ENCODE peak calls at places on chromosomes 1 and 21, in nine cellular contexts. One of them, this sample, is unnamed.

GRCh38 chr1:17004466-17005364 is 7.0 kb downstream of the ATP13A2 start:
- DNase-seq in fibroblast of lung: no peak
- DNase-seq in CD4-positive, CD25-positive, alpha-beta regulatory T cell: no peak
- DNase-seq in WERI-Rb-1: no peak
- DNase-seq in CD4-positive, alpha-beta memory T cell: no peak
- DNase-seq in BE2C: no peak
- DNase-seq in HL-60: no peak
- DNase-seq in hepatocyte: no peak
- DNase-seq in GM12865: no peak
- DNase-seq in this sample: no peak

GRCh38 chr1:81201779-81202178 is 599.0 kb upstream of the ADGRL2 start:
- DNase-seq in fibroblast of lung: no peak
- DNase-seq in CD4-positive, CD25-positive, alpha-beta regulatory T cell: no peak
- DNase-seq in WERI-Rb-1: no peak
- DNase-seq in CD4-positive, alpha-beta memory T cell: no peak
- DNase-seq in BE2C: no peak
- DNase-seq in HL-60: no peak
- DNase-seq in hepatocyte: no peak
- DNase-seq in GM12865: no peak
- DNase-seq in this sample: no peak

GRCh38 chr1:77874804-77875445 is 13.5 kb upstream of the NEXN start:
- DNase-seq in fibroblast of lung: peak
- DNase-seq in CD4-positive, CD25-positive, alpha-beta regulatory T cell: no peak
- DNase-seq in WERI-Rb-1: no peak
- DNase-seq in CD4-positive, alpha-beta memory T cell: no peak
- DNase-seq in BE2C: no peak
- DNase-seq in HL-60: no peak
- DNase-seq in hepatocyte: no peak
- DNase-seq in GM12865: no peak
- DNase-seq in this sample: no peak

GRCh38 chr1:94736549-94736948 is 83.6 kb upstream of the SLC44A3 start:
- DNase-seq in fibroblast of lung: no peak
- DNase-seq in CD4-positive, CD25-positive, alpha-beta regulatory T cell: no peak
- DNase-seq in WERI-Rb-1: no peak
- DNase-seq in CD4-positive, alpha-beta memory T cell: no peak
- DNase-seq in BE2C: no peak
- DNase-seq in HL-60: no peak
- DNase-seq in hepatocyte: no peak
- DNase-seq in GM12865: no peak
- DNase-seq in this sample: no peak

GRCh38 chr1:163361123-163361934 is 39.6 kb downstream of the NUF2 start:
- DNase-seq in fibroblast of lung: peak
- DNase-seq in CD4-positive, CD25-positive, alpha-beta regulatory T cell: no peak
- DNase-seq in WERI-Rb-1: peak
- DNase-seq in CD4-positive, alpha-beta memory T cell: no peak
- DNase-seq in BE2C: no peak
- DNase-seq in HL-60: no peak
- DNase-seq in hepatocyte: peak
- DNase-seq in GM12865: peak
- DNase-seq in this sample: peak

GRCh38 chr1:10161121-10161520 is 49.2 kb upstream of the KIF1B start:
- DNase-seq in fibroblast of lung: no peak
- DNase-seq in CD4-positive, CD25-positive, alpha-beta regulatory T cell: no peak
- DNase-seq in WERI-Rb-1: peak
- DNase-seq in CD4-positive, alpha-beta memory T cell: no peak
- DNase-seq in BE2C: peak
- DNase-seq in HL-60: no peak
- DNase-seq in hepatocyte: no peak
- DNase-seq in GM12865: no peak
- DNase-seq in this sample: no peak

GRCh38 chr21:31732538-31732864 is 583 bp upstream of the SCAF4 start:
- DNase-seq in fibroblast of lung: peak
- DNase-seq in CD4-positive, CD25-positive, alpha-beta regulatory T cell: no peak
- DNase-seq in WERI-Rb-1: no peak
- DNase-seq in CD4-positive, alpha-beta memory T cell: no peak
- DNase-seq in BE2C: no peak
- DNase-seq in HL-60: no peak
- DNase-seq in hepatocyte: no peak
- DNase-seq in GM12865: no peak
- DNase-seq in this sample: peak

GRCh38 chr1:6170742-6171201 is 9.3 kb downstream of the CHD5 start:
- DNase-seq in fibroblast of lung: no peak
- DNase-seq in CD4-positive, CD25-positive, alpha-beta regulatory T cell: no peak
- DNase-seq in WERI-Rb-1: no peak
- DNase-seq in CD4-positive, alpha-beta memory T cell: no peak
- DNase-seq in BE2C: no peak
- DNase-seq in HL-60: no peak
- DNase-seq in hepatocyte: no peak
- DNase-seq in GM12865: no peak
- DNase-seq in this sample: no peak

GRCh38 chr21:42468511-42469131 is 27.4 kb downstream of the RSPH1 start:
- DNase-seq in fibroblast of lung: no peak
- DNase-seq in CD4-positive, CD25-positive, alpha-beta regulatory T cell: no peak
- DNase-seq in WERI-Rb-1: no peak
- DNase-seq in CD4-positive, alpha-beta memory T cell: no peak
- DNase-seq in BE2C: no peak
- DNase-seq in HL-60: no peak
- DNase-seq in hepatocyte: no peak
- DNase-seq in GM12865: no peak
- DNase-seq in this sample: no peak

GRCh38 chr1:240242601-240243144 is 151.0 kb downstream of the FMN2 start:
- DNase-seq in fibroblast of lung: peak
- DNase-seq in CD4-positive, CD25-positive, alpha-beta regulatory T cell: no peak
- DNase-seq in WERI-Rb-1: no peak
- DNase-seq in CD4-positive, alpha-beta memory T cell: no peak
- DNase-seq in BE2C: no peak
- DNase-seq in HL-60: no peak
- DNase-seq in hepatocyte: no peak
- DNase-seq in GM12865: no peak
- DNase-seq in this sample: no peak

GRCh38 chr1:29696656-29697390 is 460.5 kb downstream of the PTPRU start:
- DNase-seq in fibroblast of lung: no peak
- DNase-seq in CD4-positive, CD25-positive, alpha-beta regulatory T cell: no peak
- DNase-seq in WERI-Rb-1: no peak
- DNase-seq in CD4-positive, alpha-beta memory T cell: no peak
- DNase-seq in BE2C: no peak
- DNase-seq in HL-60: no peak
- DNase-seq in hepatocyte: no peak
- DNase-seq in GM12865: no peak
- DNase-seq in this sample: no peak

GRCh38 chr1:181104790-181105133 is 16.3 kb downstream of the IER5 start:
- DNase-seq in fibroblast of lung: no peak
- DNase-seq in CD4-positive, CD25-positive, alpha-beta regulatory T cell: peak
- DNase-seq in WERI-Rb-1: peak
- DNase-seq in CD4-positive, alpha-beta memory T cell: peak
- DNase-seq in BE2C: no peak
- DNase-seq in HL-60: no peak
- DNase-seq in hepatocyte: peak
- DNase-seq in GM12865: peak
- DNase-seq in this sample: peak

GRCh38 chr1:24507423-24507804 is 4.8 kb downstream of the RCAN3 start:
- DNase-seq in fibroblast of lung: no peak
- DNase-seq in CD4-positive, CD25-positive, alpha-beta regulatory T cell: peak
- DNase-seq in WERI-Rb-1: no peak
- DNase-seq in CD4-positive, alpha-beta memory T cell: peak
- DNase-seq in BE2C: no peak
- DNase-seq in HL-60: no peak
- DNase-seq in hepatocyte: no peak
- DNase-seq in GM12865: no peak
- DNase-seq in this sample: no peak

GRCh38 chr1:17852383-17852782 is 97.2 kb downstream of the ACTL8 start:
- DNase-seq in fibroblast of lung: no peak
- DNase-seq in CD4-positive, CD25-positive, alpha-beta regulatory T cell: no peak
- DNase-seq in WERI-Rb-1: no peak
- DNase-seq in CD4-positive, alpha-beta memory T cell: no peak
- DNase-seq in BE2C: no peak
- DNase-seq in HL-60: no peak
- DNase-seq in hepatocyte: no peak
- DNase-seq in GM12865: no peak
- DNase-seq in this sample: no peak

GRCh38 chr1:226443033-226443432 is 35.1 kb upstream of the PARP1 start:
- DNase-seq in fibroblast of lung: no peak
- DNase-seq in CD4-positive, CD25-positive, alpha-beta regulatory T cell: no peak
- DNase-seq in WERI-Rb-1: no peak
- DNase-seq in CD4-positive, alpha-beta memory T cell: no peak
- DNase-seq in BE2C: no peak
- DNase-seq in HL-60: no peak
- DNase-seq in hepatocyte: no peak
- DNase-seq in GM12865: no peak
- DNase-seq in this sample: no peak

GRCh38 chr1:198462365-198463025 is 78.0 kb downstream of the ATP6V1G3 start:
- DNase-seq in fibroblast of lung: peak
- DNase-seq in CD4-positive, CD25-positive, alpha-beta regulatory T cell: no peak
- DNase-seq in WERI-Rb-1: no peak
- DNase-seq in CD4-positive, alpha-beta memory T cell: no peak
- DNase-seq in BE2C: no peak
- DNase-seq in HL-60: no peak
- DNase-seq in hepatocyte: no peak
- DNase-seq in GM12865: no peak
- DNase-seq in this sample: no peak

GRCh38 chr1:53130598-53130877 is 11.9 kb downstream of the SLC1A7 start:
- DNase-seq in fibroblast of lung: no peak
- DNase-seq in CD4-positive, CD25-positive, alpha-beta regulatory T cell: no peak
- DNase-seq in WERI-Rb-1: no peak
- DNase-seq in CD4-positive, alpha-beta memory T cell: no peak
- DNase-seq in BE2C: no peak
- DNase-seq in HL-60: no peak
- DNase-seq in hepatocyte: no peak
- DNase-seq in GM12865: no peak
- DNase-seq in this sample: no peak

GRCh38 chr1:29514361-29515187 is 278.3 kb downstream of the PTPRU start:
- DNase-seq in fibroblast of lung: no peak
- DNase-seq in CD4-positive, CD25-positive, alpha-beta regulatory T cell: no peak
- DNase-seq in WERI-Rb-1: no peak
- DNase-seq in CD4-positive, alpha-beta memory T cell: no peak
- DNase-seq in BE2C: no peak
- DNase-seq in HL-60: no peak
- DNase-seq in hepatocyte: no peak
- DNase-seq in GM12865: no peak
- DNase-seq in this sample: no peak

GRCh38 chr1:10668241-10668761 is 128.1 kb downstream of the CASZ1 start:
- DNase-seq in fibroblast of lung: no peak
- DNase-seq in CD4-positive, CD25-positive, alpha-beta regulatory T cell: no peak
- DNase-seq in WERI-Rb-1: no peak
- DNase-seq in CD4-positive, alpha-beta memory T cell: no peak
- DNase-seq in BE2C: no peak
- DNase-seq in HL-60: no peak
- DNase-seq in hepatocyte: no peak
- DNase-seq in GM12865: no peak
- DNase-seq in this sample: no peak

DNA sequence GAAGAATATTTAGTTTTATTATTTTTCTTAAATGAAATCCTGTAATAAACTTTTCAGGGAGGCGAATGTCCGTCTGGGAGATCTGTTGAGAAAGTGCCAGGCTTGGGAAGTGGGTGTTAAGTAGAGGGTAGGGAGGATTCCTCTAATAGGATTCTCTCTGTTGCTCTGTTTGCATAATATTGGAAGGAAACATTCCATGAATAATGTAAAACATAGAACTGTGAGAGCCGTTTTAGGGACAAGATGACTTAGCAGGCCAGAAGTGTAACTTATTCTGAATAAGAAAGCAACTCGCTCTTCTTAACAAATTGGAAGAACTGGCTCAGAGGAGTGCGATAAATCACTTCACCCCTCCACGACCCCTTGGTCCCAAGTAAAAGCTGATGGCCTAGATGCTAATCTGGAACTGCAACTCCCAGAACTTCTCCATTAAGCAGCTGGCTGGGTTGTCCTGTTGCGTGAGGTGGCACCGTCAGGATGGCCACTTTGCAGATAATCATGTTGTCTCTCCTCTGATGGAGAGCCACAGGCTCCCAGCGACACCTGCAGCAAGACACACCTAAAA is 19.1 kb downstream of the SIM2 start:
- DNase-seq in fibroblast of lung: no peak
- DNase-seq in CD4-positive, CD25-positive, alpha-beta regulatory T cell: no peak
- DNase-seq in WERI-Rb-1: no peak
- DNase-seq in CD4-positive, alpha-beta memory T cell: no peak
- DNase-seq in BE2C: no peak
- DNase-seq in HL-60: no peak
- DNase-seq in hepatocyte: no peak
- DNase-seq in GM12865: no peak
- DNase-seq in this sample: no peak
- H3K4me3 ChIP-seq in fibroblast of lung: no peak
- H3K4me3 ChIP-seq in CD4-positive, CD25-positive, alpha-beta regulatory T cell: no peak
- H3K4me3 ChIP-seq in WERI-Rb-1: no peak
- H3K4me3 ChIP-seq in CD4-positive, alpha-beta memory T cell: no peak
- H3K4me3 ChIP-seq in BE2C: no peak
- H3K4me3 ChIP-seq in HL-60: no peak
- H3K4me3 ChIP-seq in hepatocyte: no peak
- H3K4me3 ChIP-seq in GM12865: no peak
- H3K4me3 ChIP-seq in this sample: no peak

GRCh38 chr1:60915441-60915840 is 166.9 kb upstream of the NFIA start:
- DNase-seq in fibroblast of lung: no peak
- DNase-seq in CD4-positive, CD25-positive, alpha-beta regulatory T cell: no peak
- DNase-seq in WERI-Rb-1: no peak
- DNase-seq in CD4-positive, alpha-beta memory T cell: no peak
- DNase-seq in BE2C: no peak
- DNase-seq in HL-60: no peak
- DNase-seq in hepatocyte: no peak
- DNase-seq in GM12865: no peak
- DNase-seq in this sample: no peak
- H3K4me3 ChIP-seq in fibroblast of lung: no peak
- H3K4me3 ChIP-seq in CD4-positive, CD25-positive, alpha-beta regulatory T cell: no peak
- H3K4me3 ChIP-seq in WERI-Rb-1: no peak
- H3K4me3 ChIP-seq in CD4-positive, alpha-beta memory T cell: no peak
- H3K4me3 ChIP-seq in BE2C: no peak
- H3K4me3 ChIP-seq in HL-60: no peak
- H3K4me3 ChIP-seq in hepatocyte: no peak
- H3K4me3 ChIP-seq in GM12865: no peak
- H3K4me3 ChIP-seq in this sample: no peak

GRCh38 chr1:55828031-55828430 is 612.9 kb upstream of the USP24 start:
- DNase-seq in fibroblast of lung: no peak
- DNase-seq in CD4-positive, CD25-positive, alpha-beta regulatory T cell: no peak
- DNase-seq in WERI-Rb-1: no peak
- DNase-seq in CD4-positive, alpha-beta memory T cell: no peak
- DNase-seq in BE2C: no peak
- DNase-seq in HL-60: no peak
- DNase-seq in hepatocyte: no peak
- DNase-seq in GM12865: no peak
- DNase-seq in this sample: no peak
- H3K4me3 ChIP-seq in fibroblast of lung: no peak
- H3K4me3 ChIP-seq in CD4-positive, CD25-positive, alpha-beta regulatory T cell: no peak
- H3K4me3 ChIP-seq in WERI-Rb-1: no peak
- H3K4me3 ChIP-seq in CD4-positive, alpha-beta memory T cell: no peak
- H3K4me3 ChIP-seq in BE2C: no peak
- H3K4me3 ChIP-seq in HL-60: no peak
- H3K4me3 ChIP-seq in hepatocyte: no peak
- H3K4me3 ChIP-seq in GM12865: no peak
- H3K4me3 ChIP-seq in this sample: no peak

DNA sequence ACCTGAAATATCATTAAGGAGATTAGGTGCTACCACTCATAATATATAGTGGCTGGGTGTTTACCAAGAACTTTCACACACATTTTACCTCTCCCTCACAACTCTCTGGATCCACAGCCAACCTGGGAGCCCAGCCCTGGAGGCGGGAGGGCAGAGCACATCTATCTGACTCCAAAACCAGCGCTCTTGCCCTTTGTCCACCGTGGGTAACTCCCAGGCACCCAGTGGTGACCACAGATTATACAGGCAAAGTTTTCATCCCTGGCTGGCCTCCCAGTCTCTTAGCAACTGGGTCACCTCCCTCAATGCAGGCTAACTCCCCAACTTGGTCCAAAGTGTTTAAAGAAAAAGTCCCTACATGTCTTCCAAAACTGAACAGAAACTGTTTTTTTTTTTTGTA is 2.4 kb downstream of the PAQR7 start:
- DNase-seq in fibroblast of lung: no peak
- DNase-seq in CD4-positive, CD25-positive, alpha-beta regulatory T cell: no peak
- DNase-seq in WERI-Rb-1: no peak
- DNase-seq in CD4-positive, alpha-beta memory T cell: no peak
- DNase-seq in BE2C: no peak
- DNase-seq in HL-60: no peak
- DNase-seq in hepatocyte: peak
- DNase-seq in GM12865: peak
- DNase-seq in this sample: no peak
- H3K4me3 ChIP-seq in fibroblast of lung: no peak
- H3K4me3 ChIP-seq in CD4-positive, CD25-positive, alpha-beta regulatory T cell: no peak
- H3K4me3 ChIP-seq in WERI-Rb-1: no peak
- H3K4me3 ChIP-seq in CD4-positive, alpha-beta memory T cell: no peak
- H3K4me3 ChIP-seq in BE2C: no peak
- H3K4me3 ChIP-seq in HL-60: no peak
- H3K4me3 ChIP-seq in hepatocyte: no peak
- H3K4me3 ChIP-seq in GM12865: no peak
- H3K4me3 ChIP-seq in this sample: no peak